ENCODE peak calls at places on chromosome 6, in five cellular contexts. One of them, this sample, is unnamed.

GRCh38 chr6:35448191-35448590 is 3.9 kb upstream of the FANCE start:
- DNase-seq in foreskin melanocyte: no peak
- DNase-seq in epithelial cell of esophagus: no peak
- DNase-seq in NT2/D1: no peak
- DNase-seq in T-cell: no peak
- DNase-seq in this sample: peak

GRCh38 chr6:2589171-2589661 is 161.5 kb downstream of the MYLK4 start:
- DNase-seq in foreskin melanocyte: no peak
- DNase-seq in epithelial cell of esophagus: peak
- DNase-seq in NT2/D1: peak
- DNase-seq in T-cell: no peak
- DNase-seq in this sample: no peak

GRCh38 chr6:35077006-35077712 is 64.0 kb downstream of the TCP11 start:
- DNase-seq in foreskin melanocyte: no peak
- DNase-seq in epithelial cell of esophagus: peak
- DNase-seq in NT2/D1: no peak
- DNase-seq in T-cell: no peak
- DNase-seq in this sample: no peak

GRCh38 chr6:137313928-137314855 is 95.0 kb upstream of the IFNGR1 start:
- DNase-seq in foreskin melanocyte: peak
- DNase-seq in epithelial cell of esophagus: peak
- DNase-seq in NT2/D1: peak
- DNase-seq in T-cell: peak
- DNase-seq in this sample: peak

GRCh38 chr6:130018830-130019795 is 732 bp downstream of the L3MBTL3 start:
- DNase-seq in foreskin melanocyte: peak
- DNase-seq in epithelial cell of esophagus: peak
- DNase-seq in NT2/D1: no peak
- DNase-seq in T-cell: peak
- DNase-seq in this sample: peak

GRCh38 chr6:42714098-42714761 is 8.2 kb downstream of the PRPH2 start:
- DNase-seq in foreskin melanocyte: peak
- DNase-seq in epithelial cell of esophagus: peak
- DNase-seq in NT2/D1: no peak
- DNase-seq in T-cell: no peak
- DNase-seq in this sample: no peak

GRCh38 chr6:168355716-168356522 is 36.3 kb upstream of the DACT2 start:
- DNase-seq in foreskin melanocyte: peak
- DNase-seq in epithelial cell of esophagus: no peak
- DNase-seq in NT2/D1: no peak
- DNase-seq in T-cell: no peak
- DNase-seq in this sample: peak

GRCh38 chr6:110560239-110561015 is 84.0 kb upstream of the SLC22A16 start:
- DNase-seq in foreskin melanocyte: no peak
- DNase-seq in epithelial cell of esophagus: no peak
- DNase-seq in NT2/D1: no peak
- DNase-seq in T-cell: no peak
- DNase-seq in this sample: no peak

GRCh38 chr6:52946301-52946700 is 36.8 kb upstream of the GSTA3 start:
- DNase-seq in foreskin melanocyte: no peak
- DNase-seq in epithelial cell of esophagus: no peak
- DNase-seq in NT2/D1: no peak
- DNase-seq in T-cell: no peak
- DNase-seq in this sample: no peak

GRCh38 chr6:168016176-168016620 is 18.7 kb downstream of the KIF25 start:
- DNase-seq in foreskin melanocyte: no peak
- DNase-seq in epithelial cell of esophagus: no peak
- DNase-seq in NT2/D1: no peak
- DNase-seq in T-cell: no peak
- DNase-seq in this sample: no peak

GRCh38 chr6:148272597-148272996 is 70.0 kb upstream of the SASH1 start:
- DNase-seq in foreskin melanocyte: no peak
- DNase-seq in epithelial cell of esophagus: no peak
- DNase-seq in NT2/D1: no peak
- DNase-seq in T-cell: no peak
- DNase-seq in this sample: no peak

GRCh38 chr6:85130743-85131142 is 319.1 kb upstream of the NT5E start:
- DNase-seq in foreskin melanocyte: no peak
- DNase-seq in epithelial cell of esophagus: no peak
- DNase-seq in NT2/D1: no peak
- DNase-seq in T-cell: no peak
- DNase-seq in this sample: no peak

GRCh38 chr6:99282479-99283062 is 66.9 kb downstream of the FAXC start:
- DNase-seq in foreskin melanocyte: no peak
- DNase-seq in epithelial cell of esophagus: peak
- DNase-seq in NT2/D1: no peak
- DNase-seq in T-cell: no peak
- DNase-seq in this sample: no peak

GRCh38 chr6:36914227-36914794 is 28.6 kb downstream of the C6orf89 start:
- DNase-seq in foreskin melanocyte: no peak
- DNase-seq in epithelial cell of esophagus: peak
- DNase-seq in NT2/D1: no peak
- DNase-seq in T-cell: no peak
- DNase-seq in this sample: no peak

GRCh38 chr6:116373940-116374339 is 3.2 kb downstream of the DSE start:
- DNase-seq in foreskin melanocyte: no peak
- DNase-seq in epithelial cell of esophagus: peak
- DNase-seq in NT2/D1: no peak
- DNase-seq in T-cell: no peak
- DNase-seq in this sample: no peak

GRCh38 chr6:89989742-89990141 is 95.5 kb downstream of the GJA10 start:
- DNase-seq in foreskin melanocyte: peak
- DNase-seq in epithelial cell of esophagus: no peak
- DNase-seq in NT2/D1: no peak
- DNase-seq in T-cell: no peak
- DNase-seq in this sample: no peak

GRCh38 chr6:139490482-139490881 is 116.0 kb upstream of the CITED2 start:
- DNase-seq in foreskin melanocyte: no peak
- DNase-seq in epithelial cell of esophagus: no peak
- DNase-seq in NT2/D1: no peak
- DNase-seq in T-cell: peak
- DNase-seq in this sample: no peak

GRCh38 chr6:137389150-137389664 is 105.0 kb downstream of the OLIG3 start:
- DNase-seq in foreskin melanocyte: no peak
- DNase-seq in epithelial cell of esophagus: peak
- DNase-seq in NT2/D1: no peak
- DNase-seq in T-cell: peak
- DNase-seq in this sample: no peak

GRCh38 chr6:11769244-11769643 is 9.4 kb downstream of the ADTRP start:
- DNase-seq in foreskin melanocyte: no peak
- DNase-seq in epithelial cell of esophagus: peak
- DNase-seq in NT2/D1: no peak
- DNase-seq in T-cell: no peak
- DNase-seq in this sample: no peak

GRCh38 chr6:114740547-114740946 is 397.7 kb upstream of the HS3ST5 start:
- DNase-seq in foreskin melanocyte: no peak
- DNase-seq in epithelial cell of esophagus: no peak
- DNase-seq in NT2/D1: no peak
- DNase-seq in T-cell: no peak
- DNase-seq in this sample: no peak

GRCh38 chr6:36984581-36985383 is 1.2 kb downstream of the MTCH1 start:
- DNase-seq in foreskin melanocyte: no peak
- DNase-seq in epithelial cell of esophagus: peak
- DNase-seq in NT2/D1: peak
- DNase-seq in T-cell: peak
- DNase-seq in this sample: peak

GRCh38 chr6:114218421-114218820 is 124.4 kb downstream of the HS3ST5 start:
- DNase-seq in foreskin melanocyte: no peak
- DNase-seq in epithelial cell of esophagus: no peak
- DNase-seq in NT2/D1: no peak
- DNase-seq in T-cell: no peak
- DNase-seq in this sample: no peak

GRCh38 chr6:157787080-157787479 is 36.0 kb upstream of the SNX9 start:
- DNase-seq in foreskin melanocyte: no peak
- DNase-seq in epithelial cell of esophagus: no peak
- DNase-seq in NT2/D1: no peak
- DNase-seq in T-cell: no peak
- DNase-seq in this sample: no peak

GRCh38 chr6:170051229-170052172 is 239.4 kb downstream of the DLL1 start:
- DNase-seq in foreskin melanocyte: no peak
- DNase-seq in epithelial cell of esophagus: no peak
- DNase-seq in NT2/D1: no peak
- DNase-seq in T-cell: no peak
- DNase-seq in this sample: no peak

GRCh38 chr6:12818324-12818723 is 101.8 kb downstream of the PHACTR1 start:
- DNase-seq in foreskin melanocyte: peak
- DNase-seq in epithelial cell of esophagus: no peak
- DNase-seq in NT2/D1: no peak
- DNase-seq in T-cell: no peak
- DNase-seq in this sample: no peak

GRCh38 chr6:142871910-142872331 is 73.1 kb downstream of the HIVEP2 start:
- DNase-seq in foreskin melanocyte: peak
- DNase-seq in epithelial cell of esophagus: peak
- DNase-seq in NT2/D1: no peak
- DNase-seq in T-cell: no peak
- DNase-seq in this sample: no peak

GRCh38 chr6:43951063-43951755 is 176.0 kb downstream of the MRPL14 start:
- DNase-seq in foreskin melanocyte: no peak
- DNase-seq in epithelial cell of esophagus: no peak
- DNase-seq in NT2/D1: no peak
- DNase-seq in T-cell: no peak
- DNase-seq in this sample: peak

GRCh38 chr6:111842891-111843290 is 30.4 kb downstream of the FYN start:
- DNase-seq in foreskin melanocyte: no peak
- DNase-seq in epithelial cell of esophagus: no peak
- DNase-seq in NT2/D1: no peak
- DNase-seq in T-cell: no peak
- DNase-seq in this sample: no peak

GRCh38 chr6:15374119-15374518 is 128.2 kb downstream of the JARID2 start:
- DNase-seq in foreskin melanocyte: no peak
- DNase-seq in epithelial cell of esophagus: no peak
- DNase-seq in NT2/D1: no peak
- DNase-seq in T-cell: no peak
- DNase-seq in this sample: no peak

GRCh38 chr6:70371454-70372105 is 41.7 kb upstream of the FAM135A start:
- DNase-seq in foreskin melanocyte: peak
- DNase-seq in epithelial cell of esophagus: peak
- DNase-seq in NT2/D1: no peak
- DNase-seq in T-cell: no peak
- DNase-seq in this sample: no peak

GRCh38 chr6:136330634-136331033 is 41.0 kb upstream of the BCLAF1 start:
- DNase-seq in foreskin melanocyte: no peak
- DNase-seq in epithelial cell of esophagus: no peak
- DNase-seq in NT2/D1: no peak
- DNase-seq in T-cell: no peak
- DNase-seq in this sample: no peak

GRCh38 chr6:169046483-169047192 is 207.0 kb downstream of the THBS2 start:
- DNase-seq in foreskin melanocyte: peak
- DNase-seq in epithelial cell of esophagus: peak
- DNase-seq in NT2/D1: no peak
- DNase-seq in T-cell: no peak
- DNase-seq in this sample: no peak

GRCh38 chr6:119079288-119079809 is 885 bp upstream of the FAM184A start:
- DNase-seq in foreskin melanocyte: peak
- DNase-seq in epithelial cell of esophagus: peak
- DNase-seq in NT2/D1: no peak
- DNase-seq in T-cell: no peak
- DNase-seq in this sample: no peak

GRCh38 chr6:44454198-44454597 is 66.7 kb downstream of the CDC5L start:
- DNase-seq in foreskin melanocyte: no peak
- DNase-seq in epithelial cell of esophagus: peak
- DNase-seq in NT2/D1: no peak
- DNase-seq in T-cell: no peak
- DNase-seq in this sample: no peak

GRCh38 chr6:111683749-111684267 is 78.1 kb upstream of the TRAF3IP2 start:
- DNase-seq in foreskin melanocyte: no peak
- DNase-seq in epithelial cell of esophagus: no peak
- DNase-seq in NT2/D1: no peak
- DNase-seq in T-cell: no peak
- DNase-seq in this sample: no peak

GRCh38 chr6:136362421-136363090 is 72.9 kb upstream of the BCLAF1 start:
- DNase-seq in foreskin melanocyte: no peak
- DNase-seq in epithelial cell of esophagus: no peak
- DNase-seq in NT2/D1: no peak
- DNase-seq in T-cell: no peak
- DNase-seq in this sample: no peak

GRCh38 chr6:43464337-43464736 is 9.0 kb upstream of the DLK2 start:
- DNase-seq in foreskin melanocyte: no peak
- DNase-seq in epithelial cell of esophagus: no peak
- DNase-seq in NT2/D1: no peak
- DNase-seq in T-cell: no peak
- DNase-seq in this sample: no peak

GRCh38 chr6:54299542-54300269 is 8.5 kb upstream of the TINAG start:
- DNase-seq in foreskin melanocyte: no peak
- DNase-seq in epithelial cell of esophagus: no peak
- DNase-seq in NT2/D1: no peak
- DNase-seq in T-cell: no peak
- DNase-seq in this sample: no peak